ENCODE peak calls at places on chromosomes 11 and 22, in seven cellular contexts. U, A, N, P, O, V and Y are unnamed samples.
A peak's percentile ranks its signal among the peaks of the same experiment; 100 is the strongest.

GRCh38 chr11:126035718-126036117 is 26.9 kb downstream of the CDON start:
- DNase-seq in U (no peak), A (no peak), N (no peak), P (no peak), O (no peak), V (no peak), Y (no peak)

GRCh38 chr22:46069518-46070214 is 80.7 kb upstream of the PPARA start:
- DNase-seq in U (peak; percentile 98), A (peak; percentile 89), N (peak; percentile 86), P (peak; percentile 70), O (peak; percentile 97), V (no peak), Y (peak; percentile 91)

GRCh38 chr11:13434247-13435205 is 28.5 kb downstream of the BTBD10 start:
- DNase-seq in U (no peak), A (no peak), N (peak; percentile 12), P (no peak), O (no peak), V (no peak), Y (no peak)

GRCh38 chr22:19987394-19988306 is 29.0 kb downstream of the ARVCF start:
- DNase-seq in U (no peak), A (no peak), N (no peak), P (no peak), O (no peak), V (no peak), Y (no peak)

GRCh38 chr11:12642040-12642439 is 32.2 kb upstream of the TEAD1 start:
- DNase-seq in U (no peak), A (no peak), N (peak; percentile 68), P (peak; percentile 69), O (peak; percentile 57), V (no peak), Y (no peak)

GRCh38 chr22:47040486-47041145 is 278.2 kb downstream of the TBC1D22A start:
- DNase-seq in U (no peak), A (peak; percentile 37), N (no peak), P (no peak), O (no peak), V (no peak), Y (no peak)

GRCh38 chr11:123833095-123833494 is 26.9 kb upstream of the OR6M1 start:
- DNase-seq in U (no peak), A (no peak), N (no peak), P (no peak), O (no peak), V (no peak), Y (no peak)

GRCh38 chr22:18085188-18085587 is 7.4 kb downstream of the PEX26 start:
- DNase-seq in U (no peak), A (no peak), N (no peak), P (peak; percentile 34), O (peak; percentile 65), V (no peak), Y (no peak)

GRCh38 chr22:49760630-49761571 is 66.8 kb downstream of the BRD1 start:
- DNase-seq in U (no peak), A (no peak), N (no peak), P (no peak), O (no peak), V (no peak), Y (no peak)

GRCh38 chr11:134524876-134525845 is 113.1 kb upstream of the B3GAT1 start:
- DNase-seq in U (no peak), A (peak; percentile 24), N (no peak), P (no peak), O (no peak), V (no peak), Y (no peak)

GRCh38 chr22:30150212-30150611 is 69.9 kb downstream of the HORMAD2 start:
- DNase-seq in U (no peak), A (no peak), N (no peak), P (no peak), O (no peak), V (no peak), Y (no peak)

GRCh38 chr11:47915407-47916137 is 64.8 kb upstream of the PTPRJ start:
- DNase-seq in U (no peak), A (no peak), N (no peak), P (no peak), O (no peak), V (no peak), Y (no peak)

GRCh38 chr11:45166604-45166897 is 20.1 kb downstream of the PRDM11 start:
- DNase-seq in U (no peak), A (no peak), N (no peak), P (no peak), O (no peak), V (no peak), Y (no peak)

GRCh38 chr11:75342966-75343870 is 8.2 kb downstream of the ARRB1 start:
- DNase-seq in U (no peak), A (peak; percentile 85), N (peak; percentile 30), P (no peak), O (peak; percentile 72), V (no peak), Y (no peak)

GRCh38 chr22:48228468-48228867 is 1466.0 kb downstream of the TBC1D22A start:
- DNase-seq in U (no peak), A (no peak), N (no peak), P (no peak), O (no peak), V (no peak), Y (no peak)

GRCh38 chr11:44065851-44066731 is at the start of gene ACCS:
- DNase-seq in U (peak; percentile 97), A (peak; percentile 98), N (peak; percentile 91), P (peak; percentile 98), O (peak; percentile 97), V (peak; percentile 89), Y (peak; percentile 63)

GRCh38 chr22:34761111-34761510 is 304.8 kb upstream of the ISX start:
- DNase-seq in U (no peak), A (no peak), N (no peak), P (no peak), O (no peak), V (no peak), Y (no peak)

GRCh38 chr11:76824083-76824939 is 36.4 kb upstream of the ACER3 start:
- DNase-seq in U (no peak), A (no peak), N (no peak), P (no peak), O (peak; percentile 53), V (no peak), Y (peak; percentile 25)

GRCh38 chr11:40240284-40240683 is 1219.2 kb downstream of the LRRC4C start:
- DNase-seq in U (no peak), A (no peak), N (no peak), P (no peak), O (no peak), V (no peak), Y (no peak)

GRCh38 chr11:64571410-64572091 is 19.5 kb upstream of the SLC22A12 start:
- DNase-seq in U (peak; percentile 53), A (peak; percentile 32), N (no peak), P (no peak), O (peak; percentile 9), V (no peak), Y (no peak)

GRCh38 chr22:41925783-41926460 is 684 bp downstream of the TNFRSF13C start:
- DNase-seq in U (peak; percentile 86), A (peak; percentile 76), N (no peak), P (peak; percentile 40), O (peak; percentile 73), V (peak; percentile 75), Y (no peak)
- H3K4me3 ChIP-seq in U (no peak overlapping the region), A (peak overlapping the region; percentile 48), N (no peak overlapping the region), P (peak overlapping the region; percentile 36), O (peak overlapping the region; percentile 29), V (peak overlapping the region; percentile 34), Y (no peak overlapping the region)

DNA sequence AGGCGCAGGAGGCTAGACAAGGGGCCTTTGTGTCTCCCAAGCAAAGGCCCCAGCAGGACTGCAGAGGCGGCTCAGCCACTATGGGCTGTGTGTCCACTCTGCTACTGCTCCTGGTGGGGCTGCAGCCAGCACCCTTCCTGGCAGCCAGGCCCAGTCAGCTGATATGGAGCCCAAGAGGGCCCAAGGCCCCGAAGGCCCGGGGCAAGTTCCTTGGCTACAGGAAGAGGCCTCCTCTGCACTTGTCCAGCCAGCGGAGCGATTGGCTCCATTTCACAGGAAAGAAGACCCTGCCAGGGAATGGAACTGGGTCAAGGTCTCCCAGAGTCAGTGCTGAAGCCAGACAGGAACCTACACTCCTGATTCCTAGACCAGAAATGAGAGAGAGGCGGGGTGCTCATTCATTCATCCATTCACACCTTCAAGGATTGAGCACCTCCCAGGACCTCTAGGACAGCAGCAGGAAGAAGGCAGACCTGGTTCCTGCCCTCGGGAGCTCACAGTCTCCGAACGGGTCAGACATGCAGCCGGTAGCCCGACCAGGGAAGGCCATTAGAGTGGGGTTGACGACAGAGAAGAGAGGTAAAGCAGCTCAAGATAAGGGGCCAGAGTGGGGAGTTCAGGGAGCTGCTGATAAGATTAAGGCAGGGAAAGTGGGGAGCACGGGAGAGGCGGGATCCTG is 811 bp upstream of the P2RY2 start:
- DNase-seq in U (peak; percentile 62), A (peak; percentile 45), N (no peak), P (no peak), O (no peak), V (no peak), Y (no peak)
- H3K4me3 ChIP-seq in U (no peak overlapping the region), A (peak overlapping the region; percentile 65), N (no peak overlapping the region), P (no peak overlapping the region), O (no peak overlapping the region), V (no peak overlapping the region), Y (no peak overlapping the region)

GRCh38 chr11:305834-306211 is 1.8 kb upstream of the IFITM2 start:
- DNase-seq in U (no peak), A (no peak), N (no peak), P (no peak), O (no peak), V (no peak), Y (no peak)

GRCh38 chr11:312092-312816 is 1.6 kb upstream of the IFITM1 start:
- DNase-seq in U (no peak), A (no peak), N (no peak), P (peak; percentile 29), O (peak; percentile 47), V (no peak), Y (no peak)

GRCh38 chr11:313304-313786 is 495 bp upstream of the IFITM1 start:
- DNase-seq in U (no peak), A (no peak), N (no peak), P (no peak), O (peak; percentile 28), V (no peak), Y (no peak)

GRCh38 chr11:306645-307371 is 808 bp upstream of the IFITM2 start:
- DNase-seq in U (no peak), A (peak; percentile 44), N (no peak), P (no peak), O (no peak), V (no peak), Y (no peak)

GRCh38 chr11:309558-309855 is 1.9 kb downstream of the IFITM2 start:
- DNase-seq in U (no peak), A (no peak), N (no peak), P (no peak), O (no peak), V (no peak), Y (no peak)
- H3K4me3 ChIP-seq in U (no peak overlapping the region), A (peak overlapping the region; percentile 66), N (no peak overlapping the region), P (peak overlapping the region; percentile 55), O (peak overlapping the region; percentile 80), V (peak overlapping the region; percentile 94), Y (peak overlapping the region; percentile 79)

DNA sequence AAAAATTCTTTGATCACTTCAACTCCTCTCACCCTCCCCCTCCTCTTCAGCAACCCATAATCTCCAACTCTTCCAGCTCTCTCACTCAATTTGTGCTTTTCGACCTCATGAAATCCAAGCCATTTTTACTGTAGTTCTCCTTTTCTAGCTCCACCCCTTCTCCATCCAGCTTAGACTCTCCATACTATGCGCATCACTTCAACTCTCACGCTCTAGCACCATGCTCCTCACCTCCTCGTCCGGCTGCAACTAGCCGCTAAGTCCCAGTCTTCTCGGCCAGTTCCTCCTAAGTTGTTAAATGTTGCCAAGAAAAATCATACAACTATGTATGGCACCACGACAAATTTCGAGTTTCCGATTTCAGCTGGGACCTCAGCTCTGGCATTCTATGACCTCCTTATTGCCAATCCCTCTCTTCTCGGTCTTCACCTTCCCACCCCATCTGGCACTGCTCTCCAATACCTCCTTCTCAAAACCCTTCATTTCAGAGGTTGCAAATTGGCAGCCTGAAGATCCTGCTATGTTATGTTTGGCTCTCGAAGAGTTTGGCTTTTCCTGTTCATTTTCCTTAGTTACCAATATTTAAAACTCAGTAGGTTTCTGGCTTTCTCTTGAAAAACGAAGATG is 1.1 kb downstream of the ZNF70 start:
- DNase-seq in U (no peak), A (no peak), N (no peak), P (no peak), O (no peak), V (no peak), Y (no peak)
- H3K4me3 ChIP-seq in U (no peak overlapping the region), A (peak overlapping the region; percentile 70), N (peak overlapping the region; percentile 78), P (peak overlapping the region; percentile 80), O (peak overlapping the region; percentile 85), V (peak overlapping the region; percentile 74), Y (peak overlapping the region; percentile 90)